ENCODE peak calls at places on chromosomes 11 and 22, in ten cellular contexts. One of them, this sample, is unnamed.

GRCh38 chr11:827146-827860 is 416 bp upstream of the CRACR2B start:
- DNase-seq in substantia nigra: no peak
- DNase-seq in mesendoderm: peak
- DNase-seq in CD4-positive, alpha-beta memory T cell: no peak
- DNase-seq in neural progenitor cell: peak
- DNase-seq in testis: no peak
- DNase-seq in transverse colon: peak
- DNase-seq in IMR-90: no peak
- DNase-seq in endothelial cell of umbilical vein: no peak
- DNase-seq in body of pancreas: peak
- DNase-seq in this sample: no peak

GRCh38 chr11:67117176-67117575 is 1.9 kb upstream of the KDM2A start:
- DNase-seq in substantia nigra: no peak
- DNase-seq in mesendoderm: no peak
- DNase-seq in CD4-positive, alpha-beta memory T cell: no peak
- DNase-seq in neural progenitor cell: no peak
- DNase-seq in testis: no peak
- DNase-seq in transverse colon: no peak
- DNase-seq in IMR-90: no peak
- DNase-seq in endothelial cell of umbilical vein: no peak
- DNase-seq in body of pancreas: no peak
- DNase-seq in this sample: peak

GRCh38 chr22:29593923-29594322 is 9.5 kb upstream of the NF2 start:
- DNase-seq in substantia nigra: no peak
- DNase-seq in mesendoderm: no peak
- DNase-seq in CD4-positive, alpha-beta memory T cell: no peak
- DNase-seq in neural progenitor cell: no peak
- DNase-seq in testis: no peak
- DNase-seq in transverse colon: no peak
- DNase-seq in IMR-90: no peak
- DNase-seq in endothelial cell of umbilical vein: no peak
- DNase-seq in body of pancreas: no peak
- DNase-seq in this sample: no peak

GRCh38 chr11:117930208-117930570 is 987 bp upstream of the TMPRSS13 start:
- DNase-seq in substantia nigra: no peak
- DNase-seq in mesendoderm: no peak
- DNase-seq in CD4-positive, alpha-beta memory T cell: no peak
- DNase-seq in neural progenitor cell: no peak
- DNase-seq in testis: no peak
- DNase-seq in transverse colon: no peak
- DNase-seq in IMR-90: no peak
- DNase-seq in endothelial cell of umbilical vein: no peak
- DNase-seq in body of pancreas: no peak
- DNase-seq in this sample: no peak

GRCh38 chr11:32555885-32556284 is 27.7 kb upstream of the EIF3M start:
- DNase-seq in substantia nigra: no peak
- DNase-seq in mesendoderm: peak
- DNase-seq in CD4-positive, alpha-beta memory T cell: no peak
- DNase-seq in neural progenitor cell: no peak
- DNase-seq in testis: no peak
- DNase-seq in transverse colon: no peak
- DNase-seq in IMR-90: no peak
- DNase-seq in endothelial cell of umbilical vein: no peak
- DNase-seq in body of pancreas: no peak
- DNase-seq in this sample: no peak

GRCh38 chr22:34851918-34852662 is 213.9 kb upstream of the ISX start:
- DNase-seq in substantia nigra: no peak
- DNase-seq in mesendoderm: peak
- DNase-seq in CD4-positive, alpha-beta memory T cell: no peak
- DNase-seq in neural progenitor cell: peak
- DNase-seq in testis: no peak
- DNase-seq in transverse colon: no peak
- DNase-seq in IMR-90: no peak
- DNase-seq in endothelial cell of umbilical vein: no peak
- DNase-seq in body of pancreas: no peak
- DNase-seq in this sample: no peak

GRCh38 chr11:74532496-74533246 is 39.1 kb upstream of the LIPT2 start:
- DNase-seq in substantia nigra: no peak
- DNase-seq in mesendoderm: no peak
- DNase-seq in CD4-positive, alpha-beta memory T cell: no peak
- DNase-seq in neural progenitor cell: no peak
- DNase-seq in testis: no peak
- DNase-seq in transverse colon: peak
- DNase-seq in IMR-90: no peak
- DNase-seq in endothelial cell of umbilical vein: peak
- DNase-seq in body of pancreas: peak
- DNase-seq in this sample: no peak

GRCh38 chr11:65663634-65664200 is 1.0 kb upstream of the RELA start:
- DNase-seq in substantia nigra: peak
- DNase-seq in mesendoderm: no peak
- DNase-seq in CD4-positive, alpha-beta memory T cell: peak
- DNase-seq in neural progenitor cell: peak
- DNase-seq in testis: peak
- DNase-seq in transverse colon: peak
- DNase-seq in IMR-90: peak
- DNase-seq in endothelial cell of umbilical vein: peak
- DNase-seq in body of pancreas: peak
- DNase-seq in this sample: peak

GRCh38 chr11:123187670-123188507 is 7.2 kb downstream of the CLMP start:
- DNase-seq in substantia nigra: no peak
- DNase-seq in mesendoderm: peak
- DNase-seq in CD4-positive, alpha-beta memory T cell: no peak
- DNase-seq in neural progenitor cell: peak
- DNase-seq in testis: no peak
- DNase-seq in transverse colon: no peak
- DNase-seq in IMR-90: peak
- DNase-seq in endothelial cell of umbilical vein: peak
- DNase-seq in body of pancreas: no peak
- DNase-seq in this sample: peak

GRCh38 chr11:47317078-47317828 is 35.2 kb downstream of the MYBPC3 start:
- DNase-seq in substantia nigra: no peak
- DNase-seq in mesendoderm: no peak
- DNase-seq in CD4-positive, alpha-beta memory T cell: no peak
- DNase-seq in neural progenitor cell: no peak
- DNase-seq in testis: no peak
- DNase-seq in transverse colon: no peak
- DNase-seq in IMR-90: no peak
- DNase-seq in endothelial cell of umbilical vein: no peak
- DNase-seq in body of pancreas: no peak
- DNase-seq in this sample: no peak

GRCh38 chr22:50400931-50401330 is 57.8 kb downstream of the PPP6R2 start:
- DNase-seq in substantia nigra: no peak
- DNase-seq in mesendoderm: no peak
- DNase-seq in CD4-positive, alpha-beta memory T cell: no peak
- DNase-seq in neural progenitor cell: no peak
- DNase-seq in testis: no peak
- DNase-seq in transverse colon: no peak
- DNase-seq in IMR-90: no peak
- DNase-seq in endothelial cell of umbilical vein: no peak
- DNase-seq in body of pancreas: no peak
- DNase-seq in this sample: no peak

GRCh38 chr11:83680351-83680750 is 394.2 kb upstream of the CCDC90B start:
- DNase-seq in substantia nigra: no peak
- DNase-seq in mesendoderm: peak
- DNase-seq in CD4-positive, alpha-beta memory T cell: no peak
- DNase-seq in neural progenitor cell: peak
- DNase-seq in testis: no peak
- DNase-seq in transverse colon: no peak
- DNase-seq in IMR-90: no peak
- DNase-seq in endothelial cell of umbilical vein: no peak
- DNase-seq in body of pancreas: no peak
- DNase-seq in this sample: no peak

DNA sequence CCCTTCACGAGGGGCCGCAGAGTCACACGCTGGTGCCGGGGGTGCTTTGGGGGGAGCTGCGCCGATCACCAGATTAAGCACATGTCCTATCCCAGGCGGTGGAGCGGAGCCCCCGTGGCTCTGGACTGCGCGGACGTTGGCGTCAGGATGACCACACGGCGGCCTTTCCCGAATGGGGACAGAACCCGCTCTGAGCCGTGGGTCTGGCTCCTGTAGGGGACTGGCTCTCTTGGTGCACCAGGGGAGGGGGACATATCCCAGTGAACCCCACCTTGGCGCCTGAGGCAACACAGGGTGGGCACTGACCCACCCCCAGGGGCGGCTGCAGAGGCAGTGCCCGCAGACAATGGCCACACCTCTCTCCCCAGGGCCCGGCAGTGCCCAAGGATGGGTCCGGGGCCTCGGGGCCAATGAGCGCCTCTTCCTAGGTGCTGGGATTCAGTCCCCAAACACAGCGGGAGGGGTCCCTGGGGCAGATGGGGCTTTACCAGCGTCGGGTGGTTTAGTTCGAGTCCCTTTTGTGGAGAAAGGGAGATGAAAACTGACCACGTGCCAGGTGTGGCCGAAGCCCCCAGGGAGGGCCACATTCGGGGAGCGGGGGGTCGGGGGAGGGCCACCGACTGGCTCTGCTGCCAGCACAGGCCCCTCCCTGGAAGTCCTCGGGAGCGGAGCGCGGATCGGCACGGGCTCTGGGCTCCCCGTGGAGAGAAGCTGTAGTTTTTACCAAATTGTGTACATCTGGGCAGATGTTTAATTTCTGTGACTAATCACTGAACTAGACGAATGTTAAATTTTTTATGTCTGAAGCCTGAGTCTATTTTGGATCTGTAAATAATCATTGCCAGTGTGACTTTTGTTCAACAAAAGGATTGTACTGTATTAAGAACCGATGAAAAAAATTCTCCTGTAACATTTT is 58.9 kb downstream of the GRAMD4 start:
- DNase-seq in substantia nigra: no peak
- DNase-seq in mesendoderm: no peak
- DNase-seq in CD4-positive, alpha-beta memory T cell: no peak
- DNase-seq in neural progenitor cell: no peak
- DNase-seq in testis: no peak
- DNase-seq in transverse colon: no peak
- DNase-seq in IMR-90: peak
- DNase-seq in endothelial cell of umbilical vein: no peak
- DNase-seq in body of pancreas: no peak
- DNase-seq in this sample: no peak
- H3K27ac ChIP-seq in substantia nigra: no peak
- H3K27ac ChIP-seq in mesendoderm: no peak
- H3K27ac ChIP-seq in CD4-positive, alpha-beta memory T cell: no peak
- H3K27ac ChIP-seq in neural progenitor cell: no peak
- H3K27ac ChIP-seq in testis: no peak
- H3K27ac ChIP-seq in transverse colon: no peak
- H3K27ac ChIP-seq in IMR-90: peak
- H3K27ac ChIP-seq in endothelial cell of umbilical vein: no peak
- H3K27ac ChIP-seq in body of pancreas: no peak
- H3K27ac ChIP-seq in this sample: no peak

DNA sequence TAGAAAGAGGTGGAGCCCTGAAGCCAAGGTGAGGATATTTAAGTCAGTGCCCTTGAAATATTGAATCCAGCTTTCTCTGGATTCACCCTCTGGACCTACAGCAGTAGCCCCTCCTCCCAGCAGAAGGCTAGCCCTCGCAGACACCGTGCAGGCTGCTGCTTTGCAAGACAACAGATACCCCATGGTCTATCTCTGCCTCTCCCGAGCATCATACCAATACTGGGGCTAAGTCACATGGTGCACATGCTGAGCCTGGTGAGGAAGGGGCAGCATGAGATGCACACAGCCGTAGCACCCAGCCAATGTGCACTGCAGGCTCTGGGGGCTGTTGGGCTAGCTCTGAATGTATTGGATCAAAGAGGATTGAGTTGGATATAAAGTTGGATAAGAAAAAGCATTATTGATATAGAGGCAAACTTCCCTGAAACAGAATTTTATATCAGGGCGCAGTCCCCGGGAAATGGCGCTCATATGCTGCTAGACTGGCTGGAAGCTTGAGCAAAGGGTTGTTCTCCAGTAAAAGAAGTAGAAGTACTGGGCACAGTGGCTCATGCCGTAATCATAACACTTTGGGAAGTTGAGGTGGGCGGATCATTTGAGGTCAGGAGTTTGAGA is 200.5 kb upstream of the B3GAT1 start:
- DNase-seq in substantia nigra: no peak
- DNase-seq in mesendoderm: no peak
- DNase-seq in CD4-positive, alpha-beta memory T cell: no peak
- DNase-seq in neural progenitor cell: no peak
- DNase-seq in testis: no peak
- DNase-seq in transverse colon: no peak
- DNase-seq in IMR-90: no peak
- DNase-seq in endothelial cell of umbilical vein: no peak
- DNase-seq in body of pancreas: no peak
- DNase-seq in this sample: no peak
- H3K27ac ChIP-seq in substantia nigra: no peak
- H3K27ac ChIP-seq in mesendoderm: no peak
- H3K27ac ChIP-seq in CD4-positive, alpha-beta memory T cell: no peak
- H3K27ac ChIP-seq in neural progenitor cell: no peak
- H3K27ac ChIP-seq in testis: no peak
- H3K27ac ChIP-seq in transverse colon: no peak
- H3K27ac ChIP-seq in IMR-90: no peak
- H3K27ac ChIP-seq in endothelial cell of umbilical vein: no peak
- H3K27ac ChIP-seq in body of pancreas: no peak
- H3K27ac ChIP-seq in this sample: no peak

DNA sequence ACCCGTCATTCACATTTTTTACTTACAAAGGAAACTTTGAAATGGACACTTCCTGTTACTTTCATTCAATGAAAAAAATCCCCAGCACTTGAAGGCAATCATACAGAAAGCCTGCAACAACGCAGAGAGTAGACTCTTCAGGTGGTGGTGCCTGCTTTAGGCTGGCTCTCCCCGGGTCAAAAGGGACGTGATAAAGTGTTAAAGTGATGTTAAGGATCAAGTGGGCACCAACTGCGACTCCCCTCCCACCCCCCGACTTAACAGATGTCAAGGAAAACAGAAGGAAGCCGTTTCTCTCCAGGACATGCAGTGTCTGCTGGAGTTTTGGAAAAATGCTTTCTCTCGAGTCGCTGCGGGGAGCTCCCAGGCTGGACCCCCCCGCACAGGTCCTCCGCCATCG is 414 bp upstream of the PNPLA3 start:
- DNase-seq in substantia nigra: no peak
- DNase-seq in mesendoderm: no peak
- DNase-seq in CD4-positive, alpha-beta memory T cell: peak
- DNase-seq in neural progenitor cell: no peak
- DNase-seq in testis: no peak
- DNase-seq in transverse colon: no peak
- DNase-seq in IMR-90: no peak
- DNase-seq in endothelial cell of umbilical vein: peak
- DNase-seq in body of pancreas: peak
- DNase-seq in this sample: peak
- H3K27ac ChIP-seq in substantia nigra: no peak
- H3K27ac ChIP-seq in mesendoderm: peak
- H3K27ac ChIP-seq in CD4-positive, alpha-beta memory T cell: no peak
- H3K27ac ChIP-seq in neural progenitor cell: no peak
- H3K27ac ChIP-seq in testis: no peak
- H3K27ac ChIP-seq in transverse colon: no peak
- H3K27ac ChIP-seq in IMR-90: peak
- H3K27ac ChIP-seq in endothelial cell of umbilical vein: peak
- H3K27ac ChIP-seq in body of pancreas: no peak
- H3K27ac ChIP-seq in this sample: peak

DNA sequence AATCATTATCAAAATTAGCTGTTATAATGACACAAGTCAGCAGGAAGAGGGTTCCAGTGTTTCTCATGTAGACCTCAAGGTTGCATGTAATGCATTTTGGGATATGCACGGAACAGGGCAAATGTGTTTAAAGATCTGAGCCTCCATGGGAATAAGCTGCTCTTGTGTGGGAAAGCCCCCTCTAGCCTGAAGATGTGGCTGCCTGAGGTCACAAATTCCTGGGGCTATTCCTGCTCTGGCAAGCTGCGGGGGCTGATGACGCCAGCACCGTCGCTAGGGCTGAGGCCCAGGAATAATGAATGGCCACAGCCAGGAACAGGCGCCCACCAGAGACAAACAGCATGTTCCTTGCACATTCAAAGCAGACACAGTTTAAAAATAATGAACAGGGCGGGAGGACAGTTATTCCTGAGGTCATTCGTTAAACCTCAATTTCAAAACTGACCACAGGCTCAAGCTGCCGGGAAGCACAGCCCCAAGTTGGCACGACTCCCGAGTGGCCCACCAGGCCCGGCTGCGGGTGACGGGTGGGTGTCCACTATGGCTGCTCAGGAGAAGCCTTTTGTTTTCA is 11.7 kb downstream of the OSBPL5 start:
- DNase-seq in substantia nigra: peak
- DNase-seq in mesendoderm: peak
- DNase-seq in CD4-positive, alpha-beta memory T cell: no peak
- DNase-seq in neural progenitor cell: no peak
- DNase-seq in testis: peak
- DNase-seq in transverse colon: peak
- DNase-seq in IMR-90: peak
- DNase-seq in endothelial cell of umbilical vein: no peak
- DNase-seq in body of pancreas: peak
- DNase-seq in this sample: peak
- H3K27ac ChIP-seq in substantia nigra: no peak
- H3K27ac ChIP-seq in mesendoderm: no peak
- H3K27ac ChIP-seq in CD4-positive, alpha-beta memory T cell: no peak
- H3K27ac ChIP-seq in neural progenitor cell: no peak
- H3K27ac ChIP-seq in testis: peak
- H3K27ac ChIP-seq in transverse colon: peak
- H3K27ac ChIP-seq in IMR-90: peak
- H3K27ac ChIP-seq in endothelial cell of umbilical vein: no peak
- H3K27ac ChIP-seq in body of pancreas: no peak
- H3K27ac ChIP-seq in this sample: peak

This sample was measured in mesenchymal stem cell.